ENCODE peak calls at places on chromosomes 3 and 15, in ten cellular contexts. E, K, P, T, V, W, X, L, M and B are unnamed samples.

GRCh38 chr15:58699769-58700168 is 49.7 kb downstream of the ADAM10 start:
- DNase-seq in E (no peak), K (no peak), P (no peak), T (no peak), V (no peak), W (no peak), X (no peak), L (no peak), M (no peak), B (no peak)

GRCh38 chr3:124923833-124924232 is 10.7 kb downstream of the MUC13 start:
- DNase-seq in E (no peak), K (no peak), P (no peak), T (no peak), V (no peak), W (no peak), X (no peak), L (no peak), M (no peak), B (no peak)

GRCh38 chr3:64552160-64552559 is 135.6 kb downstream of the ADAMTS9 start:
- DNase-seq in E (no peak), K (no peak), P (no peak), T (no peak), V (no peak), W (no peak), X (no peak), L (no peak), M (no peak), B (no peak)

GRCh38 chr15:76844096-76844495 is 61.0 kb downstream of the SCAPER start:
- DNase-seq in E (no peak), K (no peak), P (no peak), T (no peak), V (no peak), W (no peak), X (no peak), L (no peak), M (no peak), B (no peak)

GRCh38 chr15:33374181-33375006 is 63.6 kb downstream of the RYR3 start:
- DNase-seq in E (no peak), K (no peak), P (no peak), T (no peak), V (no peak), W (no peak), X (no peak), L (no peak), M (no peak), B (no peak)

GRCh38 chr3:27570421-27571106 is 86.4 kb upstream of the SLC4A7 start:
- DNase-seq in E (no peak), K (no peak), P (no peak), T (no peak), V (no peak), W (no peak), X (no peak), L (no peak), M (no peak), B (no peak)

GRCh38 chr3:160643994-160644393 is 33.0 kb upstream of the ARL14 start:
- DNase-seq in E (no peak), K (no peak), P (no peak), T (no peak), V (no peak), W (no peak), X (no peak), L (no peak), M (no peak), B (no peak)

GRCh38 chr15:45393851-45394250 is 15.5 kb upstream of the GATM start:
- DNase-seq in E (no peak), K (no peak), P (no peak), T (no peak), V (no peak), W (no peak), X (no peak), L (no peak), M (no peak), B (peak; percentile 39)

GRCh38 chr3:163614886-163615285 is 1463.4 kb downstream of the SI start:
- DNase-seq in E (no peak), K (no peak), P (no peak), T (no peak), V (no peak), W (no peak), X (no peak), L (no peak), M (no peak), B (no peak)

GRCh38 chr3:195580733-195581443 is 2.9 kb downstream of the APOD start:
- DNase-seq in E (no peak), K (peak; percentile 88), P (no peak), T (peak; percentile 55), V (no peak), W (no peak), X (no peak), L (no peak), M (no peak), B (no peak)

GRCh38 chr3:96449803-96450202 is 364.6 kb upstream of the EPHA6 start:
- DNase-seq in E (no peak), K (no peak), P (no peak), T (peak; percentile 2), V (no peak), W (no peak), X (no peak), L (peak; percentile 88), M (no peak), B (no peak)

GRCh38 chr3:111073186-111073585 is 1.6 kb downstream of the NECTIN3 start:
- DNase-seq in E (no peak), K (peak; percentile 70), P (no peak), T (no peak), V (no peak), W (no peak), X (no peak), L (no peak), M (no peak), B (no peak)

GRCh38 chr3:49346797-49347251 is 7.0 kb upstream of the USP4 start:
- DNase-seq in E (no peak), K (peak; percentile 85), P (no peak), T (no peak), V (no peak), W (no peak), X (no peak), L (no peak), M (no peak), B (no peak)

GRCh38 chr15:98123834-98124233 is 163.3 kb downstream of the ARRDC4 start:
- DNase-seq in E (no peak), K (no peak), P (no peak), T (no peak), V (no peak), W (no peak), X (no peak), L (no peak), M (no peak), B (no peak)

GRCh38 chr15:88574646-88575045 is 28.2 kb upstream of the DET1 start:
- DNase-seq in E (no peak), K (peak; percentile 61), P (no peak), T (no peak), V (no peak), W (no peak), X (no peak), L (no peak), M (no peak), B (no peak)

GRCh38 chr3:64305731-64306130 is 80.5 kb upstream of the PRICKLE2 start:
- DNase-seq in E (no peak), K (no peak), P (no peak), T (no peak), V (no peak), W (no peak), X (no peak), L (no peak), M (no peak), B (no peak)

GRCh38 chr15:66139816-66140215 is 113.7 kb downstream of the MEGF11 start:
- DNase-seq in E (no peak), K (peak; percentile 27), P (no peak), T (no peak), V (no peak), W (no peak), X (no peak), L (no peak), M (no peak), B (no peak)

GRCh38 chr3:152466784-152467183 is 198.1 kb downstream of the MBNL1 start:
- DNase-seq in E (peak; percentile 57), K (peak; percentile 52), P (no peak), T (no peak), V (no peak), W (no peak), X (no peak), L (peak; percentile 24), M (no peak), B (no peak)